ENCODE peak calls at places on chromosome 3, in six cellular contexts. One of them, this sample, is unnamed.

GRCh38 chr3:44264146-44264545 is 22.5 kb downstream of the TOPAZ1 start:
- DNase-seq in Calu3: no peak
- DNase-seq in bronchial epithelial cell: peak
- DNase-seq in kidney epithelial cell: no peak
- DNase-seq in AG04450: no peak
- DNase-seq in B cell: no peak
- DNase-seq in this sample: no peak

GRCh38 chr3:115436767-115437301 is 186.5 kb upstream of the GAP43 start:
- DNase-seq in kidney epithelial cell: peak
- DNase-seq in bronchial epithelial cell: peak
- DNase-seq in Calu3: peak
- DNase-seq in B cell: no peak
- DNase-seq in AG04450: peak
- DNase-seq in this sample: no peak

GRCh38 chr3:120418866-120419490 is 31.8 kb downstream of the FSTL1 start:
- DNase-seq in AG04450: no peak
- DNase-seq in B cell: no peak
- DNase-seq in kidney epithelial cell: no peak
- DNase-seq in bronchial epithelial cell: peak
- DNase-seq in Calu3: peak
- DNase-seq in this sample: peak

GRCh38 chr3:50170689-50171088 is 15.6 kb downstream of the SEMA3F start:
- DNase-seq in kidney epithelial cell: no peak
- DNase-seq in AG04450: peak
- DNase-seq in Calu3: no peak
- DNase-seq in bronchial epithelial cell: no peak
- DNase-seq in B cell: no peak
- DNase-seq in this sample: no peak

GRCh38 chr3:32238816-32239637 is 547 bp downstream of the CMTM8 start:
- DNase-seq in B cell: peak
- DNase-seq in bronchial epithelial cell: no peak
- DNase-seq in kidney epithelial cell: no peak
- DNase-seq in AG04450: no peak
- DNase-seq in Calu3: peak
- DNase-seq in this sample: peak

GRCh38 chr3:138678086-138678485 is 69.5 kb downstream of the FAIM start:
- DNase-seq in Calu3: no peak
- DNase-seq in kidney epithelial cell: no peak
- DNase-seq in bronchial epithelial cell: no peak
- DNase-seq in B cell: no peak
- DNase-seq in AG04450: no peak
- DNase-seq in this sample: no peak

GRCh38 chr3:176633511-176633910 is 563.8 kb downstream of the TBL1XR1 start:
- DNase-seq in AG04450: no peak
- DNase-seq in bronchial epithelial cell: no peak
- DNase-seq in Calu3: peak
- DNase-seq in kidney epithelial cell: no peak
- DNase-seq in B cell: no peak
- DNase-seq in this sample: no peak

GRCh38 chr3:76107935-76108570 is 322.7 kb upstream of the ZNF717 start:
- DNase-seq in bronchial epithelial cell: peak
- DNase-seq in B cell: no peak
- DNase-seq in Calu3: no peak
- DNase-seq in kidney epithelial cell: no peak
- DNase-seq in AG04450: peak
- DNase-seq in this sample: peak

GRCh38 chr3:187920871-187921270 is 175.6 kb upstream of the BCL6 start:
- DNase-seq in B cell: no peak
- DNase-seq in Calu3: no peak
- DNase-seq in AG04450: no peak
- DNase-seq in kidney epithelial cell: no peak
- DNase-seq in bronchial epithelial cell: no peak
- DNase-seq in this sample: no peak

GRCh38 chr3:102142379-102143058 is 292.3 kb upstream of the ZPLD1 start:
- DNase-seq in B cell: no peak
- DNase-seq in AG04450: no peak
- DNase-seq in bronchial epithelial cell: no peak
- DNase-seq in Calu3: no peak
- DNase-seq in kidney epithelial cell: no peak
- DNase-seq in this sample: no peak

GRCh38 chr3:158098834-158099424 is 7.3 kb downstream of the SHOX2 start:
- DNase-seq in kidney epithelial cell: no peak
- DNase-seq in AG04450: no peak
- DNase-seq in bronchial epithelial cell: no peak
- DNase-seq in B cell: no peak
- DNase-seq in Calu3: no peak
- DNase-seq in this sample: no peak

GRCh38 chr3:61632568-61633175 is 71.3 kb downstream of the PTPRG start:
- DNase-seq in AG04450: no peak
- DNase-seq in kidney epithelial cell: no peak
- DNase-seq in Calu3: no peak
- DNase-seq in bronchial epithelial cell: no peak
- DNase-seq in B cell: no peak
- DNase-seq in this sample: no peak

GRCh38 chr3:23036728-23037127 is 166.4 kb upstream of the UBE2E2 start:
- DNase-seq in AG04450: no peak
- DNase-seq in B cell: no peak
- DNase-seq in Calu3: no peak
- DNase-seq in kidney epithelial cell: no peak
- DNase-seq in bronchial epithelial cell: no peak
- DNase-seq in this sample: peak

GRCh38 chr3:150022406-150023238 is 51.9 kb upstream of the PFN2 start:
- DNase-seq in Calu3: no peak
- DNase-seq in bronchial epithelial cell: peak
- DNase-seq in B cell: no peak
- DNase-seq in kidney epithelial cell: no peak
- DNase-seq in AG04450: no peak
- DNase-seq in this sample: no peak

GRCh38 chr3:171953300-171954022 is 85.9 kb upstream of the FNDC3B start:
- DNase-seq in bronchial epithelial cell: peak
- DNase-seq in kidney epithelial cell: no peak
- DNase-seq in AG04450: no peak
- DNase-seq in Calu3: no peak
- DNase-seq in B cell: no peak
- DNase-seq in this sample: no peak

GRCh38 chr3:58424613-58425012 is 9.0 kb downstream of the PDHB start:
- DNase-seq in B cell: no peak
- DNase-seq in AG04450: no peak
- DNase-seq in kidney epithelial cell: no peak
- DNase-seq in bronchial epithelial cell: no peak
- DNase-seq in Calu3: no peak
- DNase-seq in this sample: no peak

GRCh38 chr3:32106929-32107362 is 526 bp downstream of the GPD1L start:
- DNase-seq in kidney epithelial cell: no peak
- DNase-seq in B cell: no peak
- DNase-seq in Calu3: peak
- DNase-seq in bronchial epithelial cell: peak
- DNase-seq in AG04450: no peak
- DNase-seq in this sample: peak

GRCh38 chr3:182710557-182711157 is 82.6 kb upstream of the ATP11B start:
- DNase-seq in AG04450: no peak
- DNase-seq in bronchial epithelial cell: peak
- DNase-seq in kidney epithelial cell: no peak
- DNase-seq in B cell: peak
- DNase-seq in Calu3: no peak
- DNase-seq in this sample: peak

GRCh38 chr3:31312400-31312799 is 220.3 kb upstream of the STT3B start:
- DNase-seq in Calu3: no peak
- DNase-seq in bronchial epithelial cell: no peak
- DNase-seq in AG04450: no peak
- DNase-seq in kidney epithelial cell: no peak
- DNase-seq in B cell: no peak
- DNase-seq in this sample: no peak

DNA sequence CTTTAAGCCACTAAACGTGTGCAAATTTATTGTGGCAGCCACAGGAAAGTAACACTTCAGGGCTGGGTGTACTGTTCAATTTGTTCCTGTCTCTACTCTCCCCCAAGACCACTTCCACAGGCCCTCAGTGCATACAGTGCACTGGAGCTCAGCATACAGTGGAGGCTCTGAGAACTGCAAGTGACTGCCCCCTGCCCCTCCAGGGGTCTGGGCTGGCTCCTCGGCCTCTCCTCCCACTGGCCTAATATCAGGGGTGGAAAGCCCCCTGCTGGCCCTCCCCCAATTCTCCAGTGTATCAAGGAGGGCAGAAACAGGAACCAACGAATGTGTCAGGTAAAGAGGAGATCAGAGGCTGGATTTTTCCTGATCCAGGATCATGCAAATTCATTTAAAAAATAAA is 19.9 kb upstream of the HEG1 start:
- DNase-seq in AG04450: no peak
- DNase-seq in bronchial epithelial cell: no peak
- DNase-seq in B cell: no peak
- DNase-seq in kidney epithelial cell: no peak
- DNase-seq in Calu3: no peak
- DNase-seq in this sample: no peak
- TF ChIP-seq CTCF in AG04450: peak
- TF ChIP-seq CTCF in bronchial epithelial cell: no peak
- TF ChIP-seq CTCF in B cell: no peak
- TF ChIP-seq CTCF in kidney epithelial cell: no peak
- TF ChIP-seq CTCF in Calu3: no peak
- TF ChIP-seq CTCF in this sample: no peak

DNA sequence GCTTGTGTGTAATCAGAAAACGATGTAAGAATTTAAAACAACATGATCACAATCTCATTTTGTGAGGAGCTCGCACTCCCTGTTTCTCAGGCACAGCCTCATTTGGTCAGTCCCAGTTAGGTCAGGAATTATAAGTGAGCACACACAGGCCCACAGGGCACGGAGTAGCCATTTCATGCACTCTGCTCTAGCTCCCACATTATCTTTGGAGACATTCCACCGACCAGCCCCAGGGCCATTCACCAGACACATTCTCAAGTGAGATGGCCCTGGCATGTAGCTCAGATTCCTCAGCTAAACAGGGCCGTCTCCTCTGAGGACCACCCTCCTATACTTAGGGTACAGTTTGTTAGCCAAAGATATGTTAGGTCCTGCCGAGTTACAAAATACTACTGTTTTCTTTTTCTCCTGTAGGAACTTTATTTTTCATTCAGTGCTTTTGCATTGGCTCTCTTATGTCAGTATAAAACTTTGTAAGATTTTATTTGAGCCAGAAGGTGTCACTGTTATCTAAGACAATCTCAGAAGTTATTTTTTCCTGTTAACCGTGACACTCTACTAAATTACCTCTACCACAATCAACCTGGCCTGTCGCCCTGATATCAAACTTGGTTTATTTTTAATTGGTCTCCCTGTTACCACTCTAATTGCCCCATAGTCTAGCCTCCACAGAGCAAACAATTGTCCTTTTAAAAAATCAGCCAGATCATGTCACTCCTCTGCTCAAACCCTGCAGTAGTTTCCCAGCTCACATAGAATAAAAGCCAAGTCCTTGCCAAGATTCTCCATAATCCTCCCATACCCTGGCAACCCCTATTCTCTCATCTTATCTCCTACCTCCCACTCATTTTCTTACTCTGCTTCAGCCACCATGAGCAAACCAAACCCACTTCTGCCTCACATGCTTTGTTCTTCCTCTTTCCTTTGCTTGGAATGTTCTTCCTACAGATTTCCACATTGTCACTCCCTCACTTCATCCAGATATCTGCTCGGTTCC is 105.7 kb downstream of the PPP2R3A start:
- DNase-seq in B cell: no peak
- DNase-seq in bronchial epithelial cell: peak
- DNase-seq in Calu3: no peak
- DNase-seq in AG04450: no peak
- DNase-seq in kidney epithelial cell: no peak
- DNase-seq in this sample: no peak
- TF ChIP-seq CTCF in B cell: peak
- TF ChIP-seq CTCF in bronchial epithelial cell: no peak
- TF ChIP-seq CTCF in Calu3: no peak
- TF ChIP-seq CTCF in AG04450: no peak
- TF ChIP-seq CTCF in kidney epithelial cell: peak
- TF ChIP-seq CTCF in this sample: no peak

GRCh38 chr3:12496453-12496761 is 12.1 kb downstream of the TSEN2 start:
- DNase-seq in B cell: no peak
- DNase-seq in AG04450: no peak
- DNase-seq in bronchial epithelial cell: no peak
- DNase-seq in Calu3: no peak
- DNase-seq in kidney epithelial cell: no peak
- DNase-seq in this sample: no peak

GRCh38 chr3:12490547-12490946 is 6.3 kb downstream of the TSEN2 start:
- DNase-seq in kidney epithelial cell: no peak
- DNase-seq in AG04450: no peak
- DNase-seq in B cell: no peak
- DNase-seq in Calu3: no peak
- DNase-seq in bronchial epithelial cell: no peak
- DNase-seq in this sample: no peak

GRCh38 chr3:12501360-12502020 is 17.2 kb downstream of the TSEN2 start:
- DNase-seq in AG04450: peak
- DNase-seq in bronchial epithelial cell: peak
- DNase-seq in Calu3: no peak
- DNase-seq in B cell: no peak
- DNase-seq in kidney epithelial cell: no peak
- DNase-seq in this sample: no peak

DNA sequence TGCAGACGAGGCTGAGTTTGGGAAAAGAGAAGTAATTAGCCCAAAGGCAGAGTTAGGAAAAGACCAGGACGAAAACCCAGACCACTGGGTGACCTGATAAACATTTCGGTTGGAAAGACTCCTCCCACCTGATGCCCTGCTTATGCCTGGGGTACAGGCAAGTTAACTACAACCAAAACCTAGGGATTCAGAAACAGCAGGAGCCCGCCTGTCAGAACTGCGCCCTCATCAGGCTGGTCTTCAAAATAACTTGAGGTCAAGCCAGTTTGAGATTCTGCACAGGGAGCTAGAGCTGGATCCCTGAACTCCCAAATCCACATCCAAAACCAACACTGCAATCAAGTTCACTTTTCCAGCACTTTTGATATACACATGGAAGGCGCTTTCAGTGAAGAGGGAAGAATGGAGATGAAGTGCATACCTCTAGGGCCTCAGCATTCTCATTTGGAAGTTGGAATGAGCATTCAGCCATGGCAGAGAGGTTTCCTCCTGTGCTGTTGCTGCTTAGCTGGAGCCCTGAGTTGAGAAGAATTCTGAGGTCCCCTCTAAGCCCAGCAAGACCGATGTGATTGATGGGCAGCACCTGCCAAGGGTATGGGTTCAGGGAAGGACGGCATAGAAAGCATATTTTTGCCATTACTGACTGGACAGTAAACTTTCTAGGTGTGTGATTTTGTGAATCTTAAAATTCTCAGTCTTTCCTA is 11.6 kb downstream of the TSEN2 start:
- DNase-seq in AG04450: no peak
- DNase-seq in B cell: no peak
- DNase-seq in Calu3: no peak
- DNase-seq in kidney epithelial cell: no peak
- DNase-seq in bronchial epithelial cell: no peak
- DNase-seq in this sample: no peak
- TF ChIP-seq CTCF in AG04450: no peak
- TF ChIP-seq CTCF in B cell: no peak
- TF ChIP-seq CTCF in Calu3: no peak
- TF ChIP-seq CTCF in kidney epithelial cell: peak
- TF ChIP-seq CTCF in bronchial epithelial cell: peak
- TF ChIP-seq CTCF in this sample: no peak

DNA sequence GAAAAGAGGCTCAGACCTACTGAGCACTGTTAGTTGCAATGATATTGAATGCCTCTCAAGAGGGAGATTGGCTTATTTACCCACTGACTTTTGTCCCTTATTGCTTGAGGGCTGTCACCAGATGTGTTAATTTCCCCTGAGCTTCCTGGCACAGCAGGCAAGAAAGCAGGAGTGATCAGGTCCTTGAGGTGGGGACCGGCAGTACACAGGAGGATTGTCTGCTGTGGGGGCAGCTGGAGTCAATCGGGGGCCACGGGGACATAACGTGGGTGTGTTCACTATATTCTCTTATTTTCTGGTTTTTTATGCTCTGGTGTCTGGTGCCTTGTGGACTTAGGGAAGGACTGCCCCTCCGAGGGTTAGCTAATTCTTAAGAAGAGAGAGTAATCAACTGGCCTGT is 44.7 kb downstream of the GASK1A start:
- DNase-seq in bronchial epithelial cell: no peak
- DNase-seq in AG04450: no peak
- DNase-seq in B cell: no peak
- DNase-seq in Calu3: no peak
- DNase-seq in kidney epithelial cell: no peak
- DNase-seq in this sample: no peak
- TF ChIP-seq CTCF in bronchial epithelial cell: no peak
- TF ChIP-seq CTCF in AG04450: no peak
- TF ChIP-seq CTCF in B cell: no peak
- TF ChIP-seq CTCF in Calu3: no peak
- TF ChIP-seq CTCF in kidney epithelial cell: no peak
- TF ChIP-seq CTCF in this sample: no peak

This sample was measured in GM13976.